ENCODE peak calls at places on chromosome 10, in six cellular contexts. H, K, X, G, N and V are unnamed samples.

GRCh38 chr10:68406111-68406814 is 814 bp downstream of the RUFY2 start:
- DNase-seq in H (no peak), K (peak; percentile 80), G (peak; percentile 74), N (peak; percentile 25), X (peak; percentile 65), V (peak; percentile 26)

GRCh38 chr10:100101526-100102076 is 19.9 kb upstream of the CPN1 start:
- DNase-seq in K (no peak), G (no peak), N (no peak), X (no peak), H (no peak), V (no peak)

GRCh38 chr10:92699193-92699517 is 9.4 kb downstream of the HHEX start:
- DNase-seq in N (no peak), K (peak; percentile 31), G (no peak), H (no peak), X (no peak), V (no peak)

GRCh38 chr10:86753638-86754434 is 2.6 kb upstream of the BMPR1A start:
- DNase-seq in G (no peak), X (no peak), H (no peak), N (no peak), K (no peak), V (no peak)

GRCh38 chr10:7409732-7410168 is 1.1 kb downstream of the SFMBT2 start:
- DNase-seq in N (no peak), G (peak; percentile 25), X (peak; percentile 5), K (peak; percentile 56), H (no peak), V (no peak)

GRCh38 chr10:45673074-45673628 is 579 bp upstream of the ZFAND4 start:
- DNase-seq in H (no peak), G (no peak), N (no peak), K (no peak), X (no peak), V (no peak)

GRCh38 chr10:11177926-11178453 is 160.3 kb downstream of the CELF2 start:
- DNase-seq in G (no peak), N (no peak), X (no peak), H (no peak), K (no peak), V (no peak)

GRCh38 chr10:131212763-131213325 is 98.7 kb downstream of the TCERG1L start:
- DNase-seq in N (no peak), K (no peak), H (peak; percentile 40), X (no peak), G (no peak), V (no peak)

GRCh38 chr10:69657866-69658265 is 27.8 kb downstream of the FAM241B start:
- DNase-seq in X (no peak), N (no peak), H (no peak), K (no peak), G (no peak), V (no peak)

GRCh38 chr10:13684252-13684791 is 97.6 kb downstream of the PRPF18 start:
- DNase-seq in X (peak; percentile 52), H (no peak), N (no peak), K (no peak), G (no peak), V (peak; percentile 64)

GRCh38 chr10:70902659-70903261 is 14.4 kb upstream of the PCBD1 start:
- DNase-seq in G (no peak), K (no peak), H (no peak), N (no peak), X (no peak), V (no peak)

GRCh38 chr10:86556532-86556931 is 34.9 kb upstream of the WAPL start:
- DNase-seq in N (no peak), K (no peak), G (no peak), X (no peak), H (no peak), V (no peak)

GRCh38 chr10:14325325-14325955 is 5.3 kb downstream of the FRMD4A start:
- DNase-seq in K (peak; percentile 25), H (no peak), N (peak; percentile 63), X (peak; percentile 46), G (peak; percentile 69), V (no peak)

GRCh38 chr10:2925631-2926030 is 141.7 kb upstream of the PFKP start:
- DNase-seq in N (no peak), G (no peak), H (no peak), X (no peak), K (no peak), V (peak; percentile 16)

GRCh38 chr10:83983578-83984255 is 155.6 kb upstream of the GHITM start:
- DNase-seq in N (no peak), H (no peak), G (no peak), K (no peak), X (no peak), V (peak; percentile 1)

GRCh38 chr10:636016-636730 is 53.3 kb downstream of the DIP2C start:
- DNase-seq in X (no peak), G (no peak), K (no peak), N (no peak), H (peak; percentile 15), V (no peak)

GRCh38 chr10:17617031-17617911 is at the start of gene HACD1:
- DNase-seq in K (peak; percentile 81), G (no peak), N (peak; percentile 57), X (peak; percentile 62), H (peak; percentile 80), V (peak; percentile 14)